ENCODE peak calls at places on chromosomes 12 and 14, in ten cellular contexts. One of them, this sample, is unnamed.

GRCh38 chr12:67710582-67710981 is 62.0 kb downstream of the DYRK2 start:
- DNase-seq in left ventricle myocardium inferior: no peak
- DNase-seq in uterus: no peak
- DNase-seq in OCI-LY7: no peak
- DNase-seq in fibroblast of the aortic adventitia: no peak
- DNase-seq in neural progenitor cell: no peak
- DNase-seq in cardiac fibroblast: peak
- DNase-seq in PC-3: peak
- DNase-seq in body of pancreas: peak
- DNase-seq in GM12865: peak
- DNase-seq in this sample: peak

GRCh38 chr12:109452489-109452888 is 24.6 kb downstream of the KCTD10 start:
- DNase-seq in cardiac fibroblast: no peak
- DNase-seq in fibroblast of the aortic adventitia: no peak
- DNase-seq in GM12865: no peak
- DNase-seq in uterus: no peak
- DNase-seq in OCI-LY7: no peak
- DNase-seq in body of pancreas: no peak
- DNase-seq in PC-3: no peak
- DNase-seq in left ventricle myocardium inferior: no peak
- DNase-seq in neural progenitor cell: no peak
- DNase-seq in this sample: no peak

GRCh38 chr12:43826681-43827458 is 9.0 kb upstream of the TMEM117 start:
- DNase-seq in OCI-LY7: no peak
- DNase-seq in cardiac fibroblast: no peak
- DNase-seq in GM12865: no peak
- DNase-seq in PC-3: no peak
- DNase-seq in body of pancreas: no peak
- DNase-seq in neural progenitor cell: no peak
- DNase-seq in left ventricle myocardium inferior: no peak
- DNase-seq in uterus: no peak
- DNase-seq in fibroblast of the aortic adventitia: peak
- DNase-seq in this sample: no peak

GRCh38 chr14:75247286-75247922 is 31.2 kb upstream of the FOS start:
- DNase-seq in GM12865: peak
- DNase-seq in left ventricle myocardium inferior: no peak
- DNase-seq in neural progenitor cell: no peak
- DNase-seq in body of pancreas: no peak
- DNase-seq in uterus: no peak
- DNase-seq in OCI-LY7: peak
- DNase-seq in PC-3: no peak
- DNase-seq in cardiac fibroblast: no peak
- DNase-seq in fibroblast of the aortic adventitia: no peak
- DNase-seq in this sample: no peak

GRCh38 chr12:110744697-110745264 is 2.1 kb upstream of the PPP1CC start:
- DNase-seq in uterus: no peak
- DNase-seq in left ventricle myocardium inferior: no peak
- DNase-seq in fibroblast of the aortic adventitia: no peak
- DNase-seq in GM12865: no peak
- DNase-seq in cardiac fibroblast: no peak
- DNase-seq in body of pancreas: peak
- DNase-seq in neural progenitor cell: peak
- DNase-seq in OCI-LY7: no peak
- DNase-seq in PC-3: peak
- DNase-seq in this sample: no peak

GRCh38 chr12:132784580-132784979 is 22.9 kb upstream of the ANKLE2 start:
- DNase-seq in cardiac fibroblast: no peak
- DNase-seq in neural progenitor cell: no peak
- DNase-seq in body of pancreas: no peak
- DNase-seq in left ventricle myocardium inferior: no peak
- DNase-seq in OCI-LY7: no peak
- DNase-seq in fibroblast of the aortic adventitia: no peak
- DNase-seq in uterus: no peak
- DNase-seq in GM12865: no peak
- DNase-seq in PC-3: no peak
- DNase-seq in this sample: no peak

GRCh38 chr12:7395950-7396349 is 48.0 kb downstream of the CD163L1 start:
- DNase-seq in fibroblast of the aortic adventitia: no peak
- DNase-seq in OCI-LY7: no peak
- DNase-seq in neural progenitor cell: no peak
- DNase-seq in left ventricle myocardium inferior: no peak
- DNase-seq in uterus: no peak
- DNase-seq in cardiac fibroblast: peak
- DNase-seq in PC-3: no peak
- DNase-seq in GM12865: no peak
- DNase-seq in body of pancreas: no peak
- DNase-seq in this sample: peak

GRCh38 chr12:20520572-20520971 is 152.2 kb downstream of the PDE3A start:
- DNase-seq in neural progenitor cell: no peak
- DNase-seq in body of pancreas: no peak
- DNase-seq in PC-3: no peak
- DNase-seq in left ventricle myocardium inferior: no peak
- DNase-seq in fibroblast of the aortic adventitia: no peak
- DNase-seq in uterus: no peak
- DNase-seq in cardiac fibroblast: no peak
- DNase-seq in OCI-LY7: no peak
- DNase-seq in GM12865: no peak
- DNase-seq in this sample: no peak

GRCh38 chr14:52531481-52531880 is 20.8 kb downstream of the TXNDC16 start:
- DNase-seq in GM12865: no peak
- DNase-seq in OCI-LY7: no peak
- DNase-seq in fibroblast of the aortic adventitia: no peak
- DNase-seq in uterus: no peak
- DNase-seq in cardiac fibroblast: no peak
- DNase-seq in left ventricle myocardium inferior: no peak
- DNase-seq in body of pancreas: no peak
- DNase-seq in PC-3: no peak
- DNase-seq in neural progenitor cell: no peak
- DNase-seq in this sample: no peak

GRCh38 chr14:52522033-52522432 is 30.3 kb downstream of the TXNDC16 start:
- DNase-seq in neural progenitor cell: no peak
- DNase-seq in cardiac fibroblast: no peak
- DNase-seq in fibroblast of the aortic adventitia: no peak
- DNase-seq in uterus: no peak
- DNase-seq in GM12865: no peak
- DNase-seq in body of pancreas: no peak
- DNase-seq in OCI-LY7: no peak
- DNase-seq in PC-3: no peak
- DNase-seq in left ventricle myocardium inferior: no peak
- DNase-seq in this sample: no peak

DNA sequence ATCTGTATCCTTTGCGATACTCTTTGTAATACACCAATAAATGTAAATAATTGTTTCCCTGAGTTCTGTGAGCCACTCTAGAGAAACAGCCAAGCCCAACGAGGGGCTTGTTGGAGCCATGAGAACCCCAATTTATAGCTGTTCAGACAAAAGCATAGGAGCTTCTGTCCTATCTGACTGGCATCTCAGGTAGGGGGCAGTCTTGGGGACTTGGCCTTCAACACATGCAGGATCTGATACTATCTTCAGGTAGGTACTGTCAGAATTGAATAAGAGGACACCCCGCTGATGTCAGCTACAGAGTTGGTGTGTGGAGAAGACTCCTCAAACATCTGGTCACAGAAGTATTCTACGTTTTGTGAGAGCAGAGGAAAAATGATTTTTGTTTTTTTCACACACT is 25.3 kb downstream of the TXNDC16 start:
- DNase-seq in body of pancreas: no peak
- DNase-seq in OCI-LY7: no peak
- DNase-seq in fibroblast of the aortic adventitia: no peak
- DNase-seq in cardiac fibroblast: no peak
- DNase-seq in neural progenitor cell: no peak
- DNase-seq in uterus: no peak
- DNase-seq in GM12865: no peak
- DNase-seq in left ventricle myocardium inferior: no peak
- DNase-seq in PC-3: no peak
- DNase-seq in this sample: no peak
- TF ChIP-seq CTCF in body of pancreas: no peak
- TF ChIP-seq CTCF in OCI-LY7: peak
- TF ChIP-seq CTCF in fibroblast of the aortic adventitia: no peak
- TF ChIP-seq CTCF in cardiac fibroblast: no peak
- TF ChIP-seq CTCF in neural progenitor cell: no peak
- TF ChIP-seq CTCF in uterus: no peak
- TF ChIP-seq CTCF in GM12865: no peak
- TF ChIP-seq CTCF in left ventricle myocardium inferior: no peak
- TF ChIP-seq CTCF in PC-3: peak
- TF ChIP-seq CTCF in this sample: no peak

DNA sequence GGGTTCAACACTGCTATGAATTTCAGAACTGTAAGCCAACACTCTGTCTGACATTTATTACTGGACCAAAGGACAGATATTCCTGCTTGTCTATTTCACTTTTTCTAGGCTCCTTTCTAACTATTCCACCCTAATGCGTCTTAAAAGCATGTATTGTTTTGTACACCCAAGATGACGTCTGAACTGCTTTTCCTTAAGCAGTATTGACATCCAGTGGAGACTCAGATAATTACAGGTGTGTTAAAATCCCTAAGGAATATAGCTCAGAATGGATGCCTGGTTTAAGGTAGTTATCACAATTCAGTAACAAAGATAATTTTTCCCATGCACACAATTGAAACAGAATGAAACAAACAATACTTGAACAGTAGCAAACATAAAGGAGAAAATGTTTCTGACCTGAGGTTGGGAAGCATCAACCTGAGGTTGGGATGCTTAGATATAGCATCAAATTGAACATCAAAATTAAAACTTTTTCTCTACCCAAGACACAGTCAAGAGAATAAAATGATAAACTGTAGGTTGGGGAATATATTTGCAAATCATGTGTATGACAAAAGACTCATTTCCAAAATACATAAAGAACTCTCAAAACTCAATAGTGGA is 93.7 kb upstream of the PTPRR start:
- DNase-seq in OCI-LY7: no peak
- DNase-seq in fibroblast of the aortic adventitia: peak
- DNase-seq in uterus: no peak
- DNase-seq in neural progenitor cell: peak
- DNase-seq in cardiac fibroblast: peak
- DNase-seq in left ventricle myocardium inferior: no peak
- DNase-seq in body of pancreas: no peak
- DNase-seq in GM12865: no peak
- DNase-seq in PC-3: peak
- DNase-seq in this sample: peak
- H3K4me3 ChIP-seq in OCI-LY7: no peak
- H3K4me3 ChIP-seq in fibroblast of the aortic adventitia: no peak
- H3K4me3 ChIP-seq in uterus: no peak
- H3K4me3 ChIP-seq in neural progenitor cell: no peak
- H3K4me3 ChIP-seq in cardiac fibroblast: no peak
- H3K4me3 ChIP-seq in left ventricle myocardium inferior: no peak
- H3K4me3 ChIP-seq in body of pancreas: no peak
- H3K4me3 ChIP-seq in GM12865: no peak
- H3K4me3 ChIP-seq in PC-3: peak
- H3K4me3 ChIP-seq in this sample: no peak

GRCh38 chr12:2751230-2751629 is 43.5 kb upstream of the FKBP4 start:
- DNase-seq in body of pancreas: no peak
- DNase-seq in neural progenitor cell: no peak
- DNase-seq in cardiac fibroblast: no peak
- DNase-seq in left ventricle myocardium inferior: no peak
- DNase-seq in fibroblast of the aortic adventitia: no peak
- DNase-seq in GM12865: no peak
- DNase-seq in OCI-LY7: no peak
- DNase-seq in PC-3: no peak
- DNase-seq in uterus: no peak
- DNase-seq in this sample: no peak

GRCh38 chr12:2753536-2753935 is 41.2 kb upstream of the FKBP4 start:
- DNase-seq in neural progenitor cell: peak
- DNase-seq in PC-3: no peak
- DNase-seq in left ventricle myocardium inferior: no peak
- DNase-seq in cardiac fibroblast: no peak
- DNase-seq in fibroblast of the aortic adventitia: no peak
- DNase-seq in OCI-LY7: no peak
- DNase-seq in GM12865: no peak
- DNase-seq in uterus: no peak
- DNase-seq in body of pancreas: no peak
- DNase-seq in this sample: no peak

GRCh38 chr12:2751686-2752085 is 43.1 kb upstream of the FKBP4 start:
- DNase-seq in body of pancreas: no peak
- DNase-seq in OCI-LY7: no peak
- DNase-seq in left ventricle myocardium inferior: no peak
- DNase-seq in neural progenitor cell: peak
- DNase-seq in cardiac fibroblast: no peak
- DNase-seq in PC-3: no peak
- DNase-seq in GM12865: no peak
- DNase-seq in fibroblast of the aortic adventitia: no peak
- DNase-seq in uterus: no peak
- DNase-seq in this sample: no peak

GRCh38 chr12:2754208-2754607 is 40.6 kb upstream of the FKBP4 start:
- DNase-seq in cardiac fibroblast: no peak
- DNase-seq in fibroblast of the aortic adventitia: no peak
- DNase-seq in body of pancreas: no peak
- DNase-seq in OCI-LY7: no peak
- DNase-seq in PC-3: no peak
- DNase-seq in GM12865: no peak
- DNase-seq in uterus: no peak
- DNase-seq in neural progenitor cell: no peak
- DNase-seq in left ventricle myocardium inferior: no peak
- DNase-seq in this sample: no peak

GRCh38 chr12:2752676-2753371 is 41.9 kb upstream of the FKBP4 start:
- DNase-seq in GM12865: peak
- DNase-seq in neural progenitor cell: peak
- DNase-seq in fibroblast of the aortic adventitia: peak
- DNase-seq in cardiac fibroblast: peak
- DNase-seq in left ventricle myocardium inferior: peak
- DNase-seq in PC-3: peak
- DNase-seq in body of pancreas: peak
- DNase-seq in OCI-LY7: no peak
- DNase-seq in uterus: peak
- DNase-seq in this sample: peak
- TF ChIP-seq CTCF in GM12865: no peak
- TF ChIP-seq CTCF in neural progenitor cell: peak
- TF ChIP-seq CTCF in fibroblast of the aortic adventitia: peak
- TF ChIP-seq CTCF in cardiac fibroblast: no peak
- TF ChIP-seq CTCF in left ventricle myocardium inferior: peak
- TF ChIP-seq CTCF in PC-3: no peak
- TF ChIP-seq CTCF in body of pancreas: no peak
- TF ChIP-seq CTCF in OCI-LY7: no peak
- TF ChIP-seq CTCF in uterus: no peak
- TF ChIP-seq CTCF in this sample: peak

DNA sequence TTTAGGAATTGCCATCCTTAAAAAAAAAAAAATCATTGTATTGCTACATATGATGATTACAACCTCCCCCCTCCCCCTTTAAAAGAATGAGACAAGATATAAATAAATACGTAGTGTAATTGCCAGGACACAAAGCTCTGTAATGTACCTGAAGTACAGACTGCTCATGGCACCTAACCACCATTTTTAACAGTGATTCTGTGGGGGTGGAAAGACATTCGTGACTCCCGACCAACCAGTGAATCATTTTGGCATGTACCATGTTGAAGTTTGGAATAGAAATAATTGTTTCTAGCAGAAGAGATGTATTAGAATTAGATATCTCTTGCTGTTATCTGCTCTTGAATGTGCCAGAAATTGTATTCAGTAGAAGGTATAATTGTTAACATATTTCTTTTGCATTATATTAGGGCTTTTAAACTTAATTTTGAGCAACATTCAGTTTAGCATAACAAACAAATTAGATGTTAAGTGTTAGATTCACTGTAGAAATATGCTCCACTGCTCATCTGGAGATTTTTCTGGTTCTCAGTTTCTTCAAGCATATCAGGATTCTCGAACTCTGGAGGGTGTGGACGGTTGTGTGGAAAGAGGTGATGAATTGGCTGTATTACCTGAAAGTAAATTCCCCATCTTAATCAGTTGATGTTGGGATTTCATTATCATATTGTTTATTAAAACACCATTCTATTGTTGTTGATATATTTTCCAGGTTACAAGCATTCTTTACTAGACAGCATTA is 31.1 kb downstream of the FRS2 start:
- DNase-seq in left ventricle myocardium inferior: no peak
- DNase-seq in cardiac fibroblast: peak
- DNase-seq in body of pancreas: no peak
- DNase-seq in PC-3: peak
- DNase-seq in OCI-LY7: no peak
- DNase-seq in uterus: no peak
- DNase-seq in GM12865: no peak
- DNase-seq in fibroblast of the aortic adventitia: peak
- DNase-seq in neural progenitor cell: no peak
- DNase-seq in this sample: peak
- H3K4me3 ChIP-seq in left ventricle myocardium inferior: no peak
- H3K4me3 ChIP-seq in cardiac fibroblast: no peak
- H3K4me3 ChIP-seq in body of pancreas: no peak
- H3K4me3 ChIP-seq in PC-3: peak
- H3K4me3 ChIP-seq in OCI-LY7: no peak
- H3K4me3 ChIP-seq in uterus: no peak
- H3K4me3 ChIP-seq in GM12865: no peak
- H3K4me3 ChIP-seq in fibroblast of the aortic adventitia: no peak
- H3K4me3 ChIP-seq in neural progenitor cell: no peak
- H3K4me3 ChIP-seq in this sample: no peak

This sample was measured in foreskin fibroblast.